ENCODE peak calls at places on chromosomes 11 and 22, in six cellular contexts. C, Y, V, S, T and I are unnamed samples.

GRCh38 chr11:35610636-35611035 is 7.6 kb upstream of the FJX1 start:
- DNase-seq in C (no peak), T (no peak), S (no peak), Y (no peak), V (no peak), I (no peak)

GRCh38 chr11:111733655-111734088 is 32.5 kb downstream of the PPP2R1B start:
- DNase-seq in T (no peak), V (no peak), S (no peak), Y (no peak), C (no peak), I (no peak)

GRCh38 chr11:17734418-17734911 is at the start of gene KCNC1:
- DNase-seq in T (no peak), S (peak; percentile 56), V (peak; percentile 42), C (peak; percentile 59), Y (peak; percentile 34), I (peak; percentile 65)

GRCh38 chr11:64226507-64227051 is 505 bp downstream of the NUDT22 start:
- DNase-seq in Y (no peak), S (peak; percentile 69), V (no peak), C (no peak), T (no peak), I (no peak)

GRCh38 chr11:61056566-61056965 is 45.7 kb upstream of the CD5 start:
- DNase-seq in Y (no peak), C (peak; percentile 53), T (no peak), S (no peak), V (no peak), I (no peak)

GRCh38 chr11:3030289-3031070 is 26.7 kb downstream of the CARS1 start:
- DNase-seq in S (no peak), T (no peak), V (no peak), C (no peak), Y (no peak), I (no peak)

GRCh38 chr11:61833478-61833877 is 5.4 kb downstream of the FADS2 start:
- DNase-seq in V (no peak), T (no peak), Y (no peak), C (no peak), S (no peak), I (no peak)

GRCh38 chr11:17476317-17477083 is at the start of gene ABCC8:
- DNase-seq in C (peak; percentile 33), S (peak; percentile 55), Y (no peak), T (no peak), V (no peak), I (no peak)

GRCh38 chr11:121249039-121249663 is 43.4 kb upstream of the SC5D start:
- DNase-seq in S (no peak), T (no peak), C (peak; percentile 70), V (peak; percentile 61), Y (peak; percentile 48), I (peak; percentile 29)

GRCh38 chr22:40712311-40712710 is 33.0 kb downstream of the MCHR1 start:
- DNase-seq in V (no peak), T (no peak), Y (no peak), C (no peak), S (no peak), I (no peak)
- H2BK120ac ChIP-seq in V (peak overlapping the region; percentile 71), T (no peak overlapping the region), Y (peak overlapping the region; percentile 23), C (no peak overlapping the region), S (no peak overlapping the region), I (no peak overlapping the region)

DNA sequence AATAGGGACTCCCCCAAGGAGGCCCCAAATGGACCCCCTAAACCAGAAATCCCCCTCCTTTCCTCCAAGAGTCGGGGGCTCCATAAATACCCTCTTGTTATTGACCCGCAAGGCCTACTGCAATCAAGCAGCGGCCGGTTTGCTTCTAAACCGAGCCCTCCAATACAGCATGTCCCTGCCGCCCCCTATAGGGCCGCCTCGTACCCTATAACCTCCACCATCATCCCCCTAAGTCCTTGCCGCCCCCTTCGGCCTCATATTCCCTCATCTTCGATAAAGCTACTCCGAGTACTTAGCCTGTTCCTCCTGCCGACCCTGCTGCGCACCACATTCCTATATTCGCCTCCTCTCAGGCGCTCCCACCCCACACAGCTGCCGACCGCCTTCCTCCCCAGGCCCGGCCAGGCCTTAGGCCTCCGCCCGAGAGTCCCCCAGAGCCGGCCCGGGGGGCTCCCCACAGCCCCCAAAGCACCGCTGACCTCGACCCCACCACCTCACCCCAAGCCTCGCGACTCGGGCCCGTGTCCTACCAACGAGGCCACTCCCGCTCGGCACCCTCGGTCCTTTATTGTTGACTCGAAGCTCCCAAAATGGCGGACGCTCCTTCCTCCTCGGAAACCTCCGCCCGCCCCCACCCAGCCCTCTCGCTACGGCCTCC is 478 bp downstream of the DDX6 start:
- DNase-seq in T (no peak), Y (peak; percentile 56), S (peak; percentile 66), V (peak; percentile 76), C (peak; percentile 86), I (peak; percentile 53)
- H2BK120ac ChIP-seq in T (no peak overlapping the region), Y (peak overlapping the region; percentile 90), S (peak overlapping the region; percentile 100), V (peak overlapping the region; percentile 96), C (peak overlapping the region; percentile 93), I (peak overlapping the region; percentile 94)

DNA sequence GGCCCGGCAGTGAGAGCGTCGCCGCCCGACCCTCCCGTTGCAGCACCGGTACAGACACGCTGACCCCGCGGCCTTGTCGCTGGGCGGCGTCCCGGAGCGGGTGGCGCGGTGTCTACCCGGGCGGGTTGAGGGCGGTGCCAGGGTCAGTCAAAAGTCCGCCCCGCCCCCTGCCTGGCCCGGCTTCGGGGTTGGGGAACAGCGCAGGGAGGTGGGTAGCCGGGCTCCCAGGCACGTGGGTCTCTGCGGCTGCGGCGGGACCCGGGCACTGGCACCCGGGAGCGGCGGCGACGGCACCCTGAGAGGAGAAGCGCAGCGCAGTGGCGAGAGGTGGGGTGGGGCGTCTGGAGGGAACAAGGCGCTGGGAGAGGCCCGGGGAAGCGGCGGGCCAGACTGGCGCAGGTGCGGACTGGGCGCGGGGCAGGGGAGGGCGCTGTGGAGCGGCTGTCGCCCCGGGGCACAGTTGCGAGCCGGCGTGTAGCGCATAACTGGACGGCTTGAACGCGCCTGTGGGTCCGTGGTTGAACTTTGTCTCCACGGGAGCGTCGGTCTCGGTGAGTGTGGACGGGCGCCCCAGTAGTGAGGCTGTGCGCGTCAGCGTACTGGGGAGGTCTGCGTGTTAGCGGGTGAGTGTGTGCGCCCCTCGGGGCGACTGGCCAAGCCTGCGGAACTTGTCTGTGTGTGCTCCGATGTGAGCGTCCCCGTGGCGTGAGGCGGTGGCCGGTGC is at the start of gene P2RY2:
- DNase-seq in Y (no peak), S (peak; percentile 81), V (peak; percentile 41), T (peak; percentile 15), C (peak; percentile 66), I (peak; percentile 67)
- H2BK120ac ChIP-seq in Y (no peak within 1 kb of the TSS), S (no peak within 1 kb of the TSS), V (no peak within 1 kb of the TSS), T (no peak within 1 kb of the TSS), C (no peak within 1 kb of the TSS), I (peak within 1 kb of the TSS; percentile 36)

DNA sequence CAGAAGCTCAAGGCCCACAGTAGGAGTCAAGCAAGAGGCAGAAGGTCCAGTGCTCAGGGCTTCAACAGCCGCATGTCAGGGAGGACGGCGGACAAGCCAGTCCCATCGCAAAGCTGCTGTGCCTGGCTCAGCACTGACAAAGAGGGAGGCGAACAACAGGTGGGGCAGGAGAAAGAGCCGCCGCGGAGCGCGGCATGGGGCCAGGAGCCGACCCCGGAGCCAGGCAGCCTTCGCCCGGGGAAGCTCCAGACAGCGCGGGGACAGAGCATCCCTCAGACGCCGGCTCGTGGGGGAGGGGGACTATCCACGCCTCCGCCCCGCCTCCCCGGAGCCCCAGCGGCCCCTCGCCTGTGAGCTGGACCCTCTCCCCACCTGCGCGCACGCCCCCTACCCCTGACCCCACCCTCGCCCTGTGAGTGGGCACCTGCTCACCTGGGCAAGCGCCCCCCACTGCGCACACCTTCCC is 369 bp downstream of the DHCR7 start:
- DNase-seq in V (peak; percentile 56), T (no peak), Y (no peak), S (no peak), C (peak; percentile 75), I (peak; percentile 48)
- H2BK120ac ChIP-seq in V (peak overlapping the region; percentile 50), T (no peak overlapping the region), Y (no peak overlapping the region), S (no peak overlapping the region), C (no peak overlapping the region), I (no peak overlapping the region)

DNA sequence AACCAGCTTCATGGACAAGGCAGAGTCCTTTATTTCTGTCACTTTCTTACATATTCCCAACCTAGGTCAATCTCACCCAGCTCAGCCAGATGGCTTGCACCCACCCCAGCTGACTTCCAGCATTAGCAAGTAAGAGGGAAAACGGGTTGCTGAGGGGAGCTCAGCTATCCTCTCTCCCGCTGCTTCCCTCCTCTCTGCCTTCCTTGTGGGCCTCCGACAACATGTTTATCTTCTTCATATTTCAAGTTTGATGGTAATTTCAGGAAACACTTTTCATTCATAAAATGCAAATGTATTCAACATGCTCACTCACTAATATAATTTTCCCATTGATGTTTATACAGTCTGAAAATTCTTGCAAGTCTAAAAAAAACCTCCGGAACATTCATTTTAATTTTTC is 372.5 kb upstream of the B3GAT1 start:
- DNase-seq in C (no peak), V (no peak), T (no peak), S (no peak), Y (no peak), I (no peak)
- H2BK120ac ChIP-seq in C (no peak overlapping the region), V (no peak overlapping the region), T (no peak overlapping the region), S (no peak overlapping the region), Y (no peak overlapping the region), I (no peak overlapping the region)

GRCh38 chr11:118998822-118999221 is 884 bp downstream of the CENATAC start:
- DNase-seq in S (peak; percentile 66), T (no peak), C (peak; percentile 93), Y (peak; percentile 72), V (peak; percentile 68), I (no peak)
- H2BK120ac ChIP-seq in S (no peak overlapping the region), T (no peak overlapping the region), C (no peak overlapping the region), Y (no peak overlapping the region), V (no peak overlapping the region), I (no peak overlapping the region)

DNA sequence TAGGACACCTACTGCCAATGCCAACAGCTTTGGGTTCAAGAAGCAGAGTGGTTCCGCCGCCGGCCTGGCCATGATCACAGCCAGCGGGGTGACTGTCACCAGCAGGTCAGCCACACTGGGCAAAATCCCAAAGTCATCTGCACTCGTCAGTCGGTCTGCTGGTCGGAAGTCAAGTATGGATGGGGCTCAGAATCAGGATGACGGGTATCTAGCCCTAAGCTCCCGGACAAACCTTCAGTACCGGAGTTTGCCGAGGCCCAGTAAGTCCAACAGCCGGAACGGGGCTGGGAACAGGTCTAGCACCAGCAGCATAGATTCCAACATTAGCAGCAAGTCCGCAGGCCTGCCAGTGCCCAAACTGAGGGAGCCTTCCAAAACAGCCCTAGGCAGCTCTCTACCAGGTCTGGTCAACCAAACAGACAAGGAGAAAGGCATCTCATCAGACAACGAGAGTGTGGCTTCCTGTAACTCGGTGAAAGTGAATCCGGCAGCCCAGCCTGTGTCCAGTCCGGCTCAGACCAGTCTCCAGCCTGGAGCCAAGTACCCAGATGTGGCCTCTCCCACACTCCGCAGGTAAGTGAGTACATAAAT is 115.1 kb downstream of the DBX1 start:
- DNase-seq in Y (no peak), T (no peak), V (no peak), S (no peak), C (no peak), I (no peak)
- H2BK120ac ChIP-seq in Y (no peak overlapping the region), T (no peak overlapping the region), V (no peak overlapping the region), S (no peak overlapping the region), C (no peak overlapping the region), I (no peak overlapping the region)

GRCh38 chr11:134866981-134867675 is 455.1 kb upstream of the B3GAT1 start:
- DNase-seq in T (no peak), C (no peak), S (no peak), Y (no peak), V (no peak), I (no peak)
- H2BK120ac ChIP-seq in T (no peak overlapping the region), C (no peak overlapping the region), S (no peak overlapping the region), Y (no peak overlapping the region), V (no peak overlapping the region), I (no peak overlapping the region)

DNA sequence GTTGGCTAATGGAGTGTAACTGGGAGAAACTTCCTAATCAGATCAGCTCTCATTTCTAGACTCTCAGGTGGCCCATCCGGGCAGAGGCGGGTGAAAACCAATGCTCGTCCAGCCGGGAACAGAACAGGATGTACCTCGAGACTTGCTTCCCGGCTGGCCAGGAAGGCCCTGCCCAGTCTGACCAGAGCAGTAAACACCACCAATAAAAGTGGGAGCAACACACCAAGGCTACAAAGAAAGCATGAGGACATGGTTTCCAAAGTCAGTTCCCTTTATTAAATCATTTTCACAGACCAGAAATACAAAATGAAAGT is 940 bp upstream of the TNKS1BP1 start:
- DNase-seq in V (no peak), Y (no peak), T (no peak), S (no peak), C (no peak), I (no peak)
- H2BK120ac ChIP-seq in V (no peak overlapping the region), Y (peak overlapping the region; percentile 71), T (no peak overlapping the region), S (no peak overlapping the region), C (no peak overlapping the region), I (no peak overlapping the region)